ENCODE peak calls at places on chromosomes 7 and 10, in ten cellular contexts. J is nucleus accumbens; K is foreskin keratinocyte; P is HTR-8/SVneo; E is naive thymus-derived CD8-positive, alpha-beta T cell; S is stimulated activated CD8-positive, alpha-beta memory T cell treated with anti-CD3 and anti-CD28 coated beads, Interleukin-2, amount 100 ng/mL, for 1 hour; A is activated naive CD4-positive, alpha-beta T cell treated with anti-CD3 and anti-CD28 coated beads, Interleukin-2, amount 10 ng/mL, durations not matched to agents 7 days and 5 days; W is GM03348; C is AG08395; T is T-helper 2 cell. L is an unnamed sample.
A peak's percentile ranks its signal among the peaks of the same experiment; 100 is the strongest.

GRCh38 chr10:91017202-91017601 is 96.3 kb upstream of the ANKRD1 start:
- DNase-seq in A (no peak), E (no peak), J (no peak), S (no peak), K (no peak), P (no peak), C (no peak), T (no peak), W (no peak), L (no peak)

GRCh38 chr7:80707318-80707717 is 68.9 kb downstream of the CD36 start:
- DNase-seq in W (no peak), C (no peak), J (no peak), A (no peak), T (no peak), S (no peak), E (no peak), P (no peak), K (no peak), L (no peak)

GRCh38 chr10:1347962-1348772 is 292.0 kb downstream of the WDR37 start:
- DNase-seq in W (no peak), C (no peak), E (no peak), P (no peak), J (no peak), S (no peak), T (no peak), A (no peak), K (no peak), L (no peak)

GRCh38 chr10:58322072-58322834 is 12.6 kb upstream of the UBE2D1 start:
- DNase-seq in A (peak; percentile 28), E (no peak), K (no peak), W (no peak), C (no peak), P (no peak), T (no peak), J (no peak), S (no peak), L (no peak)

GRCh38 chr10:116828121-116828520 is 21.2 kb upstream of the ENO4 start:
- DNase-seq in C (no peak), P (no peak), S (no peak), T (no peak), E (no peak), J (no peak), K (no peak), W (no peak), A (no peak), L (no peak)

GRCh38 chr10:182441-183201 is 47.4 kb downstream of the ZMYND11 start:
- DNase-seq in C (no peak), J (no peak), K (no peak), S (no peak), W (no peak), P (no peak), T (no peak), A (no peak), E (no peak), L (no peak)

GRCh38 chr10:30002438-30003266 is 56.7 kb downstream of the JCAD start:
- DNase-seq in S (peak; percentile 12), C (peak; percentile 70), P (peak; percentile 81), A (peak; percentile 79), K (peak; percentile 48), J (peak; percentile 42), T (peak; percentile 11), E (peak; percentile 37), W (peak; percentile 84), L (peak; percentile 80)

GRCh38 chr7:155584261-155584660 is 37.9 kb upstream of the CNPY1 start:
- DNase-seq in K (no peak), S (no peak), E (no peak), C (no peak), J (no peak), W (no peak), P (no peak), T (no peak), A (no peak), L (no peak)

GRCh38 chr10:93379366-93380042 is 102.6 kb downstream of the MYOF start:
- DNase-seq in J (no peak), P (no peak), K (peak; percentile 78), C (peak; percentile 66), A (peak; percentile 52), W (peak; percentile 70), T (no peak), S (no peak), E (no peak), L (no peak)

GRCh38 chr7:27143950-27144798 is 693 bp upstream of the HOXA5 start:
- DNase-seq in W (no peak), E (no peak), S (no peak), C (no peak), A (no peak), T (no peak), J (no peak), K (peak; percentile 72), P (no peak), L (no peak)

GRCh38 chr7:94561841-94562514 is 52.4 kb downstream of the CASD1 start:
- DNase-seq in P (no peak), C (peak; percentile 9), J (no peak), S (no peak), W (peak; percentile 8), A (no peak), E (no peak), T (no peak), K (peak; percentile 20), L (no peak)

GRCh38 chr10:62076872-62077271 is 175.4 kb downstream of the ARID5B start:
- DNase-seq in K (peak; percentile 95), W (no peak), T (no peak), S (no peak), A (peak; percentile 31), P (peak; percentile 64), J (no peak), E (no peak), C (peak; percentile 57), L (no peak)

GRCh38 chr10:96061232-96061631 is 17.8 kb downstream of the CCNJ start:
- DNase-seq in S (no peak), A (no peak), E (no peak), P (no peak), K (no peak), W (no peak), J (no peak), C (no peak), T (no peak), L (no peak)

GRCh38 chr10:1495915-1496517 is 241.3 kb downstream of the ADARB2 start:
- DNase-seq in S (no peak), K (no peak), C (no peak), P (no peak), E (no peak), W (no peak), T (no peak), A (no peak), J (no peak), L (no peak)

GRCh38 chr10:116085333-116085732 is 187.7 kb downstream of the GFRA1 start:
- DNase-seq in C (no peak), K (no peak), A (no peak), J (no peak), T (no peak), E (no peak), S (no peak), P (no peak), W (no peak), L (no peak)

GRCh38 chr10:235921-236320 is 100.7 kb downstream of the ZMYND11 start:
- DNase-seq in W (peak; percentile 33), A (no peak), J (no peak), T (no peak), E (no peak), S (no peak), K (no peak), P (no peak), C (peak; percentile 13), L (no peak)

GRCh38 chr7:102268635-102269034 is 18.0 kb upstream of the SH2B2 start:
- DNase-seq in J (no peak), W (no peak), S (no peak), K (no peak), E (no peak), P (no peak), A (no peak), T (no peak), C (no peak), L (no peak)

GRCh38 chr10:44984671-44985101 is 6.1 kb upstream of the DEPP1 start:
- DNase-seq in A (no peak), K (no peak), S (no peak), C (no peak), E (no peak), P (no peak), T (no peak), W (no peak), J (no peak), L (no peak)

GRCh38 chr7:96723622-96724021 is 14.0 kb upstream of the SEM1 start:
- DNase-seq in A (no peak), T (no peak), S (no peak), K (peak; percentile 65), E (no peak), C (no peak), P (no peak), J (no peak), W (no peak), L (no peak)

GRCh38 chr10:118277871-118278270 is 64.3 kb downstream of the FAM204A start:
- DNase-seq in W (no peak), S (no peak), E (no peak), J (no peak), C (no peak), P (no peak), K (no peak), A (no peak), T (no peak), L (no peak)

GRCh38 chr10:89043052-89043451 is 52.5 kb downstream of the FAS start:
- DNase-seq in E (no peak), J (no peak), K (no peak), P (no peak), C (no peak), S (no peak), A (no peak), T (no peak), W (no peak), L (no peak)

GRCh38 chr10:8331387-8331786 is 276.9 kb downstream of the GATA3 start:
- DNase-seq in C (no peak), J (no peak), T (no peak), A (peak; percentile 31), W (no peak), S (no peak), K (no peak), P (no peak), E (peak; percentile 38), L (no peak)

GRCh38 chr10:79084012-79084971 is 15.5 kb downstream of the ZMIZ1 start:
- DNase-seq in E (no peak), K (peak; percentile 72), A (no peak), S (no peak), J (peak; percentile 55), P (no peak), W (peak; percentile 70), C (peak; percentile 90), T (no peak), L (peak; percentile 93)

GRCh38 chr7:1918063-1918645 is 248.1 kb downstream of the ELFN1 start:
- DNase-seq in W (no peak), K (no peak), C (no peak), T (no peak), P (no peak), J (no peak), A (no peak), S (no peak), E (no peak), L (no peak)

GRCh38 chr7:76357379-76358052 is 1.3 kb downstream of the YWHAG start:
- DNase-seq in A (no peak), P (no peak), J (no peak), C (no peak), K (no peak), T (no peak), S (no peak), E (no peak), W (no peak), L (no peak)

GRCh38 chr10:1674501-1674900 is 62.8 kb downstream of the ADARB2 start:
- DNase-seq in W (no peak), P (no peak), T (no peak), K (no peak), J (no peak), E (no peak), S (no peak), A (no peak), C (no peak), L (no peak)

GRCh38 chr7:45215611-45216062 is 58.0 kb downstream of the RAMP3 start:
- DNase-seq in T (no peak), S (no peak), P (no peak), C (no peak), J (no peak), A (no peak), E (no peak), W (no peak), K (no peak), L (no peak)

GRCh38 chr10:97428572-97428981 is 2.6 kb downstream of the PGAM1 start:
- DNase-seq in K (no peak), A (peak; percentile 46), S (no peak), P (no peak), T (no peak), E (no peak), C (peak; percentile 31), W (peak; percentile 53), J (no peak), L (no peak)

L was measured in stomach.